ENCODE peak calls at places on chromosomes 3 and 15, in four cellular contexts. One of them, this sample, is unnamed.
A peak's percentile ranks its signal among the peaks of the same experiment; 100 is the strongest.

GRCh38 chr3:135736740-135737139 is 228.8 kb upstream of the PPP2R3A start:
- DNase-seq in stimulated activated CD4-positive, alpha-beta T cell treated with anti-CD3 and anti-CD28 coated beads, TNF-alpha, amount 100 ng/mL, for 4 hours: no peak
- DNase-seq in stimulated activated CD8-positive, alpha-beta memory T cell treated with anti-CD3 and anti-CD28 coated beads, Interleukin-7, amount 100 ng/mL, for 1 hour: no peak
- DNase-seq in AG04450: no peak
- DNase-seq in this sample: no peak

GRCh38 chr3:172189213-172189612 is 149.8 kb downstream of the FNDC3B start:
- DNase-seq in stimulated activated CD8-positive, alpha-beta memory T cell treated with anti-CD3 and anti-CD28 coated beads, Interleukin-7, amount 100 ng/mL, for 1 hour: no peak
- DNase-seq in AG04450: no peak
- DNase-seq in stimulated activated CD4-positive, alpha-beta T cell treated with anti-CD3 and anti-CD28 coated beads, TNF-alpha, amount 100 ng/mL, for 4 hours: no peak
- DNase-seq in this sample: no peak

GRCh38 chr3:55899887-55900286 is 412.8 kb upstream of the WNT5A start:
- DNase-seq in stimulated activated CD4-positive, alpha-beta T cell treated with anti-CD3 and anti-CD28 coated beads, TNF-alpha, amount 100 ng/mL, for 4 hours: no peak
- DNase-seq in AG04450: no peak
- DNase-seq in stimulated activated CD8-positive, alpha-beta memory T cell treated with anti-CD3 and anti-CD28 coated beads, Interleukin-7, amount 100 ng/mL, for 1 hour: no peak
- DNase-seq in this sample: no peak

GRCh38 chr15:77111813-77112212 is 40.9 kb upstream of the TSPAN3 start:
- DNase-seq in stimulated activated CD8-positive, alpha-beta memory T cell treated with anti-CD3 and anti-CD28 coated beads, Interleukin-7, amount 100 ng/mL, for 1 hour: no peak
- DNase-seq in stimulated activated CD4-positive, alpha-beta T cell treated with anti-CD3 and anti-CD28 coated beads, TNF-alpha, amount 100 ng/mL, for 4 hours: no peak
- DNase-seq in AG04450: no peak
- DNase-seq in this sample: no peak

GRCh38 chr3:195258449-195259145 is 12.4 kb downstream of the XXYLT1 start:
- DNase-seq in stimulated activated CD8-positive, alpha-beta memory T cell treated with anti-CD3 and anti-CD28 coated beads, Interleukin-7, amount 100 ng/mL, for 1 hour: no peak
- DNase-seq in stimulated activated CD4-positive, alpha-beta T cell treated with anti-CD3 and anti-CD28 coated beads, TNF-alpha, amount 100 ng/mL, for 4 hours: no peak
- DNase-seq in AG04450: no peak
- DNase-seq in this sample: no peak

GRCh38 chr3:80232760-80233159 is 465.0 kb upstream of the ROBO1 start:
- DNase-seq in AG04450: peak; percentile 68
- DNase-seq in stimulated activated CD8-positive, alpha-beta memory T cell treated with anti-CD3 and anti-CD28 coated beads, Interleukin-7, amount 100 ng/mL, for 1 hour: no peak
- DNase-seq in stimulated activated CD4-positive, alpha-beta T cell treated with anti-CD3 and anti-CD28 coated beads, TNF-alpha, amount 100 ng/mL, for 4 hours: no peak
- DNase-seq in this sample: no peak

GRCh38 chr3:189424922-189425321 is 206.3 kb upstream of the TP63 start:
- DNase-seq in stimulated activated CD4-positive, alpha-beta T cell treated with anti-CD3 and anti-CD28 coated beads, TNF-alpha, amount 100 ng/mL, for 4 hours: no peak
- DNase-seq in AG04450: no peak
- DNase-seq in stimulated activated CD8-positive, alpha-beta memory T cell treated with anti-CD3 and anti-CD28 coated beads, Interleukin-7, amount 100 ng/mL, for 1 hour: no peak
- DNase-seq in this sample: no peak

GRCh38 chr3:159458010-159458409 is 530.6 kb upstream of the IL12A start:
- DNase-seq in stimulated activated CD8-positive, alpha-beta memory T cell treated with anti-CD3 and anti-CD28 coated beads, Interleukin-7, amount 100 ng/mL, for 1 hour: no peak
- DNase-seq in AG04450: peak; percentile 69
- DNase-seq in stimulated activated CD4-positive, alpha-beta T cell treated with anti-CD3 and anti-CD28 coated beads, TNF-alpha, amount 100 ng/mL, for 4 hours: no peak
- DNase-seq in this sample: no peak

GRCh38 chr15:79218588-79219200 is 63.8 kb upstream of the ANKRD34C start:
- DNase-seq in stimulated activated CD8-positive, alpha-beta memory T cell treated with anti-CD3 and anti-CD28 coated beads, Interleukin-7, amount 100 ng/mL, for 1 hour: no peak
- DNase-seq in stimulated activated CD4-positive, alpha-beta T cell treated with anti-CD3 and anti-CD28 coated beads, TNF-alpha, amount 100 ng/mL, for 4 hours: no peak
- DNase-seq in AG04450: no peak
- DNase-seq in this sample: no peak

GRCh38 chr3:32780735-32781210 is 37.0 kb upstream of the TRIM71 start:
- DNase-seq in AG04450: no peak
- DNase-seq in stimulated activated CD4-positive, alpha-beta T cell treated with anti-CD3 and anti-CD28 coated beads, TNF-alpha, amount 100 ng/mL, for 4 hours: no peak
- DNase-seq in stimulated activated CD8-positive, alpha-beta memory T cell treated with anti-CD3 and anti-CD28 coated beads, Interleukin-7, amount 100 ng/mL, for 1 hour: no peak
- DNase-seq in this sample: no peak

GRCh38 chr3:79162653-79163052 is 605.1 kb downstream of the ROBO1 start:
- DNase-seq in stimulated activated CD8-positive, alpha-beta memory T cell treated with anti-CD3 and anti-CD28 coated beads, Interleukin-7, amount 100 ng/mL, for 1 hour: no peak
- DNase-seq in AG04450: no peak
- DNase-seq in stimulated activated CD4-positive, alpha-beta T cell treated with anti-CD3 and anti-CD28 coated beads, TNF-alpha, amount 100 ng/mL, for 4 hours: no peak
- DNase-seq in this sample: no peak

GRCh38 chr15:33149919-33150318 is 44.6 kb downstream of the FMN1 start:
- DNase-seq in AG04450: no peak
- DNase-seq in stimulated activated CD8-positive, alpha-beta memory T cell treated with anti-CD3 and anti-CD28 coated beads, Interleukin-7, amount 100 ng/mL, for 1 hour: no peak
- DNase-seq in stimulated activated CD4-positive, alpha-beta T cell treated with anti-CD3 and anti-CD28 coated beads, TNF-alpha, amount 100 ng/mL, for 4 hours: no peak
- DNase-seq in this sample: no peak

GRCh38 chr15:43920815-43921214 is 94.0 kb downstream of the WDR76 start:
- DNase-seq in stimulated activated CD8-positive, alpha-beta memory T cell treated with anti-CD3 and anti-CD28 coated beads, Interleukin-7, amount 100 ng/mL, for 1 hour: no peak
- DNase-seq in stimulated activated CD4-positive, alpha-beta T cell treated with anti-CD3 and anti-CD28 coated beads, TNF-alpha, amount 100 ng/mL, for 4 hours: no peak
- DNase-seq in AG04450: no peak
- DNase-seq in this sample: no peak

GRCh38 chr3:133121471-133121870 is 83.3 kb downstream of the TMEM108 start:
- DNase-seq in stimulated activated CD4-positive, alpha-beta T cell treated with anti-CD3 and anti-CD28 coated beads, TNF-alpha, amount 100 ng/mL, for 4 hours: no peak
- DNase-seq in stimulated activated CD8-positive, alpha-beta memory T cell treated with anti-CD3 and anti-CD28 coated beads, Interleukin-7, amount 100 ng/mL, for 1 hour: no peak
- DNase-seq in AG04450: no peak
- DNase-seq in this sample: no peak

GRCh38 chr3:50515565-50516047 is 12.2 kb upstream of the CACNA2D2 start:
- DNase-seq in stimulated activated CD8-positive, alpha-beta memory T cell treated with anti-CD3 and anti-CD28 coated beads, Interleukin-7, amount 100 ng/mL, for 1 hour: no peak
- DNase-seq in stimulated activated CD4-positive, alpha-beta T cell treated with anti-CD3 and anti-CD28 coated beads, TNF-alpha, amount 100 ng/mL, for 4 hours: no peak
- DNase-seq in AG04450: no peak
- DNase-seq in this sample: no peak

GRCh38 chr3:15539066-15539465 is 17.6 kb upstream of the COLQ start:
- DNase-seq in AG04450: no peak
- DNase-seq in stimulated activated CD8-positive, alpha-beta memory T cell treated with anti-CD3 and anti-CD28 coated beads, Interleukin-7, amount 100 ng/mL, for 1 hour: no peak
- DNase-seq in stimulated activated CD4-positive, alpha-beta T cell treated with anti-CD3 and anti-CD28 coated beads, TNF-alpha, amount 100 ng/mL, for 4 hours: no peak
- DNase-seq in this sample: no peak

GRCh38 chr15:68387288-68388143 is 44.4 kb downstream of the ITGA11 start:
- DNase-seq in AG04450: peak; percentile 24
- DNase-seq in stimulated activated CD4-positive, alpha-beta T cell treated with anti-CD3 and anti-CD28 coated beads, TNF-alpha, amount 100 ng/mL, for 4 hours: no peak
- DNase-seq in stimulated activated CD8-positive, alpha-beta memory T cell treated with anti-CD3 and anti-CD28 coated beads, Interleukin-7, amount 100 ng/mL, for 1 hour: no peak
- DNase-seq in this sample: no peak

GRCh38 chr3:13338231-13338630 is 81.9 kb downstream of the NUP210 start:
- DNase-seq in stimulated activated CD8-positive, alpha-beta memory T cell treated with anti-CD3 and anti-CD28 coated beads, Interleukin-7, amount 100 ng/mL, for 1 hour: no peak
- DNase-seq in AG04450: no peak
- DNase-seq in stimulated activated CD4-positive, alpha-beta T cell treated with anti-CD3 and anti-CD28 coated beads, TNF-alpha, amount 100 ng/mL, for 4 hours: no peak
- DNase-seq in this sample: no peak

GRCh38 chr15:26628879-26629529 is 143.9 kb downstream of the GABRB3 start:
- DNase-seq in AG04450: no peak
- DNase-seq in stimulated activated CD8-positive, alpha-beta memory T cell treated with anti-CD3 and anti-CD28 coated beads, Interleukin-7, amount 100 ng/mL, for 1 hour: no peak
- DNase-seq in stimulated activated CD4-positive, alpha-beta T cell treated with anti-CD3 and anti-CD28 coated beads, TNF-alpha, amount 100 ng/mL, for 4 hours: no peak
- DNase-seq in this sample: no peak

GRCh38 chr3:117692416-117692995 is 982.9 kb downstream of the TUSC7 start:
- DNase-seq in AG04450: peak; percentile 50
- DNase-seq in stimulated activated CD4-positive, alpha-beta T cell treated with anti-CD3 and anti-CD28 coated beads, TNF-alpha, amount 100 ng/mL, for 4 hours: no peak
- DNase-seq in stimulated activated CD8-positive, alpha-beta memory T cell treated with anti-CD3 and anti-CD28 coated beads, Interleukin-7, amount 100 ng/mL, for 1 hour: no peak
- DNase-seq in this sample: no peak

GRCh38 chr3:71055602-71056001 is 527.9 kb downstream of the FOXP1 start:
- DNase-seq in AG04450: no peak
- DNase-seq in stimulated activated CD8-positive, alpha-beta memory T cell treated with anti-CD3 and anti-CD28 coated beads, Interleukin-7, amount 100 ng/mL, for 1 hour: no peak
- DNase-seq in stimulated activated CD4-positive, alpha-beta T cell treated with anti-CD3 and anti-CD28 coated beads, TNF-alpha, amount 100 ng/mL, for 4 hours: no peak
- DNase-seq in this sample: no peak

GRCh38 chr3:149765762-149766334 is 13.6 kb upstream of the COMMD2 start:
- DNase-seq in stimulated activated CD8-positive, alpha-beta memory T cell treated with anti-CD3 and anti-CD28 coated beads, Interleukin-7, amount 100 ng/mL, for 1 hour: no peak
- DNase-seq in stimulated activated CD4-positive, alpha-beta T cell treated with anti-CD3 and anti-CD28 coated beads, TNF-alpha, amount 100 ng/mL, for 4 hours: no peak
- DNase-seq in AG04450: no peak
- DNase-seq in this sample: no peak

GRCh38 chr3:23926736-23927135 is 9.8 kb downstream of the RPL15 start:
- DNase-seq in stimulated activated CD4-positive, alpha-beta T cell treated with anti-CD3 and anti-CD28 coated beads, TNF-alpha, amount 100 ng/mL, for 4 hours: no peak
- DNase-seq in AG04450: no peak
- DNase-seq in stimulated activated CD8-positive, alpha-beta memory T cell treated with anti-CD3 and anti-CD28 coated beads, Interleukin-7, amount 100 ng/mL, for 1 hour: no peak
- DNase-seq in this sample: no peak

GRCh38 chr3:66442254-66443249 is 58.3 kb downstream of the LRIG1 start:
- DNase-seq in stimulated activated CD4-positive, alpha-beta T cell treated with anti-CD3 and anti-CD28 coated beads, TNF-alpha, amount 100 ng/mL, for 4 hours: no peak
- DNase-seq in stimulated activated CD8-positive, alpha-beta memory T cell treated with anti-CD3 and anti-CD28 coated beads, Interleukin-7, amount 100 ng/mL, for 1 hour: no peak
- DNase-seq in AG04450: peak; percentile 69
- DNase-seq in this sample: no peak

GRCh38 chr15:59178151-59178705 is 28.4 kb upstream of the LDHAL6B start:
- DNase-seq in AG04450: no peak
- DNase-seq in stimulated activated CD4-positive, alpha-beta T cell treated with anti-CD3 and anti-CD28 coated beads, TNF-alpha, amount 100 ng/mL, for 4 hours: no peak
- DNase-seq in stimulated activated CD8-positive, alpha-beta memory T cell treated with anti-CD3 and anti-CD28 coated beads, Interleukin-7, amount 100 ng/mL, for 1 hour: no peak
- DNase-seq in this sample: no peak

GRCh38 chr3:159340877-159341500 is 539.1 kb downstream of the MFSD1 start:
- DNase-seq in stimulated activated CD4-positive, alpha-beta T cell treated with anti-CD3 and anti-CD28 coated beads, TNF-alpha, amount 100 ng/mL, for 4 hours: no peak
- DNase-seq in stimulated activated CD8-positive, alpha-beta memory T cell treated with anti-CD3 and anti-CD28 coated beads, Interleukin-7, amount 100 ng/mL, for 1 hour: no peak
- DNase-seq in AG04450: no peak
- DNase-seq in this sample: no peak